ENCODE peak calls at places on chromosomes 3 and 15, in ten cellular contexts. P, D, Y, S, U, G, N, H, T and M are unnamed samples.

GRCh38 chr15:60390931-60391501 is 6.8 kb downstream of the ANXA2 start:
- DNase-seq in G (peak; percentile 88), P (peak; percentile 88), S (no peak), D (no peak), U (peak; percentile 88), T (peak; percentile 91), Y (no peak), H (peak; percentile 79), N (peak; percentile 48), M (peak; percentile 91)

GRCh38 chr15:67274236-67274635 is 19.6 kb downstream of the IQCH start:
- DNase-seq in N (no peak), H (no peak), U (no peak), Y (no peak), G (no peak), T (no peak), D (no peak), S (no peak), P (no peak), M (no peak)

GRCh38 chr3:151843275-151843674 is 29.4 kb downstream of the AADAC start:
- DNase-seq in P (no peak), S (no peak), Y (no peak), T (peak; percentile 33), U (no peak), G (no peak), D (no peak), N (no peak), H (no peak), M (no peak)

GRCh38 chr3:112604536-112604935 is 36.4 kb downstream of the CCDC80 start:
- DNase-seq in P (no peak), D (no peak), Y (no peak), N (no peak), H (no peak), T (peak; percentile 96), G (no peak), U (peak; percentile 84), S (peak; percentile 95), M (peak; percentile 90)

GRCh38 chr15:64461577-64462162 is 1.3 kb downstream of the ZNF609 start:
- DNase-seq in U (no peak), Y (no peak), G (peak; percentile 6), P (peak; percentile 77), S (no peak), D (no peak), H (no peak), T (peak; percentile 41), N (no peak), M (peak; percentile 21)

GRCh38 chr3:11820540-11821041 is 26.1 kb downstream of the TAMM41 start:
- DNase-seq in G (no peak), P (no peak), S (no peak), H (no peak), N (peak; percentile 31), Y (no peak), D (no peak), U (peak; percentile 24), T (peak; percentile 2), M (peak; percentile 51)

GRCh38 chr3:171809513-171810277 is 588 bp downstream of the PLD1 start:
- DNase-seq in H (peak; percentile 96), Y (peak; percentile 74), P (peak; percentile 73), D (peak; percentile 90), N (peak; percentile 71), U (peak; percentile 96), S (peak; percentile 91), T (peak; percentile 97), G (peak; percentile 70), M (peak; percentile 97)

GRCh38 chr15:100687532-100688215 is 85.3 kb downstream of the ASB7 start:
- DNase-seq in T (peak; percentile 91), G (no peak), Y (no peak), N (peak; percentile 31), S (peak; percentile 67), P (no peak), U (peak; percentile 94), H (peak; percentile 46), D (no peak), M (peak; percentile 81)

DNA sequence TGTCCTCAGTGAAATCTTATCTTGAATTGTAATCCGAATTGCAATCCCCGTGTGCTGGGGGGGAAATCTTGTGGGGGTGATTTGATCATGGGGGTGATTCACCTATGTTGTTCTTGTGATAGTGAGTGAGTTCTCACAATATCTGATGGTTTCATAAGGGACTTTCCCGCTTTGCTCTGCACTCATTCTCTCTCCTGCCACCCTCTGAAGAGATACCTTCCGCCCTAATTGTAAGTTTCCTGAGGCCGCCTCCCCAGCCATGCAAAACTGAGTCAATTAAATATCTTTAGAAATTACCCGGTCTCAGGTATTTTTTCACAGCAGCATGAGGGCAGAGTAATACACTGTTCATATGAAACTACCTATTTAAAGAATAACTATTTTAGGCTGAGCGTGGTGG is 304.1 kb upstream of the EPHA6 start:
- DNase-seq in G (no peak), Y (no peak), S (no peak), H (no peak), U (no peak), P (no peak), D (no peak), T (no peak), N (no peak), M (no peak)
- H3K4me3 ChIP-seq in G (no peak overlapping the region), Y (no peak overlapping the region), S (no peak overlapping the region), H (no peak overlapping the region), U (no peak overlapping the region), P (no peak overlapping the region), D (no peak overlapping the region), T (no peak overlapping the region), N (no peak overlapping the region), M (no peak overlapping the region)

GRCh38 chr3:111594781-111595180 is 365 bp downstream of the ZBED2 start:
- DNase-seq in Y (no peak), T (no peak), G (no peak), U (no peak), N (no peak), P (no peak), D (no peak), H (no peak), S (no peak), M (no peak)

GRCh38 chr3:111593666-111594065 is 1.5 kb downstream of the ZBED2 start:
- DNase-seq in G (no peak), U (no peak), H (no peak), T (no peak), S (no peak), D (no peak), Y (no peak), N (no peak), P (no peak), M (no peak)

GRCh38 chr3:111596328-111596727 is 1.2 kb upstream of the ZBED2 start:
- DNase-seq in P (no peak), H (no peak), N (no peak), S (no peak), Y (no peak), D (no peak), G (no peak), T (no peak), U (peak; percentile 41), M (no peak)

GRCh38 chr3:111594205-111594604 is 941 bp downstream of the ZBED2 start:
- DNase-seq in T (peak; percentile 23), Y (no peak), S (peak; percentile 25), G (no peak), N (no peak), P (no peak), D (no peak), U (peak; percentile 88), H (no peak), M (peak; percentile 76)

DNA sequence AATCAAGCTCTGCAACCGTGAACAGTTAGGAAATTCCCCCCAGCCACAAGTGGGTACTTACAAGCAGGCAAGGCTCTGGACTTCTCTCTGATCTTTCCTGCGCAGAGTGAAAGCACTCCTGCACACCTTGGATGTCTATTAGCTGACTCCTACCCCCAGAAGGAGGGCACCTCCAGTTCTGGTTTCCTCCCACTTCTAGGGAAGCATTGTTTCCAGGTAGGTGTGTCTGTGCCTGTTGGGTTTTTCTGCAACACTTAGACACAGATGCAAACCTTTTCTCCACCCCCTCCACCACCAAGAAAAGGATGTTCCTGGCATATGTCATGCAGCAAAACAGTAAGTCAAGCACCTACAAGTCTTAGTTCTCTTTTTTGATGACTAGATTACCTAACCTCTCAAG is at the start of gene ZBED2:
- DNase-seq in S (no peak), H (no peak), Y (no peak), N (no peak), G (no peak), T (no peak), U (no peak), P (no peak), D (no peak), M (no peak)
- H3K4me3 ChIP-seq in S (no peak within 1 kb of the TSS), H (no peak within 1 kb of the TSS), Y (no peak within 1 kb of the TSS), N (no peak within 1 kb of the TSS), G (no peak within 1 kb of the TSS), T (no peak within 1 kb of the TSS), U (no peak within 1 kb of the TSS), P (no peak within 1 kb of the TSS), D (no peak within 1 kb of the TSS), M (no peak within 1 kb of the TSS)

GRCh38 chr3:24387000-24387399 is 107.7 kb downstream of the THRB start:
- DNase-seq in T (peak; percentile 5), H (no peak), D (no peak), S (no peak), Y (no peak), P (no peak), U (peak; percentile 67), G (no peak), N (no peak), M (peak; percentile 11)

GRCh38 chr3:24388159-24388558 is 106.5 kb downstream of the THRB start:
- DNase-seq in H (no peak), T (no peak), S (no peak), G (no peak), D (no peak), N (no peak), Y (no peak), U (no peak), P (no peak), M (no peak)

GRCh38 chr3:24387493-24387892 is 107.2 kb downstream of the THRB start:
- DNase-seq in P (no peak), G (no peak), U (peak; percentile 55), Y (no peak), D (no peak), H (no peak), N (no peak), S (no peak), T (peak; percentile 2), M (peak; percentile 78)

GRCh38 chr3:24389108-24390090 is 105.3 kb downstream of the THRB start:
- DNase-seq in P (peak; percentile 16), N (peak; percentile 56), S (no peak), Y (no peak), H (no peak), U (no peak), G (no peak), T (no peak), D (no peak), M (peak; percentile 9)

GRCh38 chr3:24388611-24389010 is 106.0 kb downstream of the THRB start:
- DNase-seq in H (no peak), S (no peak), T (no peak), N (no peak), U (no peak), Y (no peak), G (no peak), D (no peak), P (no peak), M (no peak)
- H3K4me3 ChIP-seq in H (no peak overlapping the region), S (no peak overlapping the region), T (no peak overlapping the region), N (no peak overlapping the region), U (no peak overlapping the region), Y (no peak overlapping the region), G (no peak overlapping the region), D (no peak overlapping the region), P (no peak overlapping the region), M (no peak overlapping the region)

GRCh38 chr3:31692714-31693113 is 160.0 kb downstream of the STT3B start:
- DNase-seq in D (no peak), H (no peak), T (no peak), P (peak; percentile 28), U (no peak), N (no peak), S (no peak), Y (no peak), G (no peak), M (no peak)

GRCh38 chr3:31696815-31697548 is 164.3 kb downstream of the STT3B start:
- DNase-seq in Y (no peak), N (no peak), D (no peak), S (no peak), H (no peak), P (no peak), G (no peak), T (no peak), U (no peak), M (no peak)

GRCh38 chr3:31695280-31696008 is 162.7 kb downstream of the STT3B start:
- DNase-seq in Y (no peak), N (peak; percentile 26), U (peak; percentile 13), T (no peak), G (no peak), H (no peak), S (no peak), P (peak; percentile 16), D (no peak), M (no peak)

GRCh38 chr3:31696009-31696297 is 163.2 kb downstream of the STT3B start:
- DNase-seq in T (no peak), S (no peak), N (no peak), G (no peak), U (no peak), D (no peak), Y (no peak), H (no peak), P (no peak), M (no peak)

DNA sequence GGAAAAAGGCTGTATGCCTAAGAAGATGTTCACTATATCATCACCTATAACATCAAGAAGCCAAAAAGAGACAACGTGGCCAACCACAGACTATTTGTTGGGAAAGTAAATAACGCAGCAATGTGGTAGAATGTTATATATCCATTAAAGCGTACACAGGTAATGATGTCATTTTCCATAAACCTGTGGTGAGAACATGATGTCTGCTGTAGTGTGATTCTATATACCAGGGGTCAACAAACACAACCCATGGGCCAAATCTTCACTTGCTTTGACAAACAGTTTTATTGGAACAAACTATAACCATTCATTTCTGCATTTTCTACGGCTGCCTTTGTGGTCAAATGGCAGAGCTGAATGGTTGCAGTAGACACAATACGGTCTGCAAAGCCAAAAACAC is 160.6 kb downstream of the STT3B start:
- DNase-seq in Y (no peak), U (no peak), N (no peak), D (no peak), T (no peak), P (no peak), H (no peak), S (no peak), G (no peak), M (no peak)
- H3K4me3 ChIP-seq in Y (no peak overlapping the region), U (no peak overlapping the region), N (no peak overlapping the region), D (no peak overlapping the region), T (no peak overlapping the region), P (no peak overlapping the region), H (no peak overlapping the region), S (no peak overlapping the region), G (no peak overlapping the region), M (no peak overlapping the region)